ENCODE peak calls at places on chromosomes 5 and 9, in six cellular contexts. P is HCT116, X is H1, F is GM12878, A is WTC11, Z is HepG2. K is an unnamed sample.

GRCh38 chr9:117247271-117247670 is 167.6 kb downstream of the ASTN2 start:
- DNase-seq in A (no peak), X (no peak), Z (peak), F (no peak), P (no peak), K (no peak)

GRCh38 chr9:37451628-37452027 is 13.6 kb downstream of the ZBTB5 start:
- DNase-seq in X (no peak), Z (no peak), P (no peak), A (no peak), F (no peak), K (no peak)

GRCh38 chr5:132362086-132362485 is 7.4 kb upstream of the SLC22A5 start:
- DNase-seq in Z (no peak), A (no peak), X (no peak), F (no peak), P (no peak), K (no peak)

GRCh38 chr9:4105183-4105582 is 194.7 kb downstream of the GLIS3 start:
- DNase-seq in A (no peak), F (no peak), P (no peak), Z (no peak), X (no peak), K (no peak)

GRCh38 chr9:93659837-93660177 is 83.4 kb downstream of the PHF2 start:
- DNase-seq in P (no peak), Z (no peak), A (no peak), X (no peak), F (no peak), K (no peak)

GRCh38 chr9:34684145-34684544 is 6.9 kb downstream of the CCL19 start:
- DNase-seq in F (no peak), P (no peak), Z (no peak), X (no peak), A (no peak), K (no peak)

GRCh38 chr9:108272350-108272899 is 583.4 kb downstream of the ACTL7B start:
- DNase-seq in F (no peak), X (no peak), P (peak), A (peak), Z (peak), K (peak)

GRCh38 chr9:101628173-101628572 is 33.4 kb upstream of the PPP3R2 start:
- DNase-seq in F (no peak), Z (no peak), A (no peak), P (no peak), X (no peak), K (no peak)

GRCh38 chr5:61450880-61451279 is 118.8 kb downstream of the ZSWIM6 start:
- DNase-seq in A (no peak), P (peak), F (no peak), X (no peak), Z (no peak), K (no peak)

DNA sequence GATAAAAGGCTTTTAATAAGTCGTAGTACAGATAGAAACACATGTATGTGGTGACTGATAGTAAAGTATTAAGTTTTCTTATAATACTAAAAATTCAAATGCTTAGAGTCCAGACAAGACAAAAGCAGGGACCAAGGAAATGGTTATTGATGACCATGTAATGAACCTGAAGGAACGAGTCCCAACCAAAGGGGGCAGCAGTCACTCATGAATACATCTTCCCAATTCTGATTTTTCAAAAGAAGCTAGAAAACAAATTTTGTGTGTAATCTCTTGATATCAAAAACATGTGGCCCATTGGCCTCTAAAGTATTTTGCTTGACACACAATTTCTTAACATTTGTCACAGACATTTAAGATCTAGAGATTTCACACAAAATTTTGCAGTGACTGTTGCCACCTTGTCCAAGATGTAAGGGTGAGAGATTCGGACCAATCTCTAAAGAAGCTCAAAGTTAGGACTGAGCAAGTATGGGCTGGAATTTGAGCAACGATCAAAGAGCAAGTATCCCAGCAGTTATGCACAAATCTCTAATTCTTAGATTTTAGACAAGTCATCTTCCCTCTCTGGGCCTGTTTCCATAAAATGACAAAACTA is 66.8 kb downstream of the ARL15 start:
- DNase-seq in A (no peak), P (peak), Z (peak), X (no peak), F (no peak), K (peak)
- TF ChIP-seq ATF3 in A (no peak), P (no peak), Z (no peak), X (no peak), F (no peak), K (no peak)

GRCh38 chr9:133269537-133270357 is 5.3 kb downstream of the ABO start:
- DNase-seq in F (no peak), A (no peak), P (no peak), Z (no peak), X (no peak), K (no peak)
- TF ChIP-seq ATF3 in F (no peak), A (no peak), P (no peak), Z (no peak), X (no peak), K (no peak)

GRCh38 chr9:21402387-21403247 is 6.3 kb upstream of the IFNA8 start:
- DNase-seq in Z (no peak), X (no peak), P (no peak), F (no peak), A (peak), K (no peak)
- TF ChIP-seq ATF3 in Z (no peak), X (no peak), P (no peak), F (no peak), A (no peak), K (no peak)

GRCh38 chr5:150182774-150183173 is 7.1 kb upstream of the SLC6A7 start:
- DNase-seq in Z (no peak), X (no peak), A (no peak), F (no peak), P (no peak), K (no peak)
- TF ChIP-seq ATF3 in Z (no peak), X (no peak), A (no peak), F (no peak), P (no peak), K (no peak)

DNA sequence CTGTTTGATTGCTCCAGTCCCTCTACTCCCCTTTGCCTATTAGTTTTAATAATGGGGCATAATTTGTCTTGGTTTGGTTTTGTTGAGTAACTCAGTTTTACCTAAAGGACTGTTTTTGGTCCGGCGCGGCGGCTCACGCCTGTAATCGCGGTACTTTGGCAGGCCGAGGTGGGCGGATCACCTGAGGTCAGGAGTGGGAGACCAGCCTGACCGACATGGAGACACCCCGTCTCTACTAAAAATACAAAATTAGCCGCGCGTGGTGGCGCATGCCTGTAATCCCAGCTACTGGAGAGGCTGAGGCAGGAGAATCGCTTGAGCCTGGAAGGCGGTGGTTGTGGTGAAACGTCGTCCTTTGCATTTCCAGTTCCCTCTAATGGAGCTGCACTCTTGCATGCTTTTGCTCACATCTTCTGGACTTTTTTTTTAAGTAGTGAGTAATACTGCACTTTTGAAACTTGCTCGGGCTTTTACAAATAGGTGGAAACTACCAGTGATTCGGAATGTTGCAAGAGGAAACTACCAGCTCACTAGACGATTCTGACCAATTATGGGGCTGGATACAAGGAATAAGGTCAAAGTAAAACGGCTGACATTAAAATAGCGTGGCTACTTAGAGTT is 721 bp upstream of the MAML1 start:
- DNase-seq in P (no peak), F (peak), Z (peak), A (peak), X (no peak), K (no peak)
- TF ChIP-seq ATF3 in P (no peak), F (no peak), Z (no peak), A (no peak), X (no peak), K (no peak)

DNA sequence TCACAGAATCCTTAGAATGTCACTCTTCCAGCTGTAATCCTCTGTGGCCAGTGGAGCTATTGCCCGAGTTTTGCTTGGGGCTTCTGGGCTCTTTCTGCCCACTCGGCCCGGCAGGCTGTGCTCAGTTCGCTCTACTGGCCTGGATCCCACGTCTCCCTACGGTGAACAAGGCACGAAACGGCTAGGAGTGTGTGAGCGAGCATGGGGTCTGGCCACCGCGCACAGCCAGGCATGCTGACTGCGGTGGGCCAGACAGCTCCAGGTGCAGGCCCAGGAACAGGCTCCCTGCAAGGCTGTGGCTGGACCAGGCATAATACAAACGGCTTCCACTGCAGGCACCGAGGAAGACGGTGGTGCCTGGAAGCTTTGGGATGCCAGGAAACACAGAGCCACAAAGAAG is 2035.5 kb upstream of the ACO1 start:
- DNase-seq in X (no peak), Z (no peak), F (no peak), A (no peak), P (no peak), K (no peak)
- TF ChIP-seq ATF3 in X (no peak), Z (no peak), F (no peak), A (no peak), P (no peak), K (no peak)

DNA sequence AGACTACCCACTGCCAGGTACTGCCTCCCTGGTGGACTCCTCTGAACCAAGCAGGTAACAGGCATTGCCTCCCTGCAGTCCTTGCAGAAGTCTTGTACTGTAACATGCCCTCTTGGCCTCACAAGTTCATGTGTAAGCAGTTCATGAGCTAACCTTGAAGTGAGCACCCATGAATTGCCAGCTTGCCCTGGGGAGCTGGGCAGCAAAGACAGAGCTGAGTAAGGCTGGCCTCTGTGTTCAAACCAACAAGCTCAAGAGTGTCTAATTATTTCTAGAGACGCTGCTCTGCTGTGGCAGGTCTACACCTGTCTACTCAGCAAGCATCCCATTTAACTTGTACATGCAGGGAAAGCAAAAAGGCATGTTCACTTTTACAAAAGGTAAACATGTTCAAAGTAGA is 113.5 kb downstream of the FEM1C start:
- DNase-seq in X (no peak), F (no peak), P (no peak), Z (no peak), A (no peak), K (no peak)
- TF ChIP-seq ATF3 in X (no peak), F (no peak), P (no peak), Z (no peak), A (no peak), K (no peak)

GRCh38 chr5:81207009-81207408 is 26.1 kb upstream of the CKMT2 start:
- DNase-seq in A (peak), P (no peak), X (no peak), Z (no peak), F (no peak), K (peak)

GRCh38 chr5:81209869-81210268 is 23.3 kb upstream of the CKMT2 start:
- DNase-seq in Z (no peak), A (no peak), P (no peak), F (no peak), X (no peak), K (no peak)

GRCh38 chr5:81209386-81209785 is 23.7 kb upstream of the CKMT2 start:
- DNase-seq in P (no peak), X (no peak), Z (no peak), A (no peak), F (no peak), K (no peak)

GRCh38 chr5:81212211-81212687 is 20.9 kb upstream of the CKMT2 start:
- DNase-seq in X (no peak), A (no peak), Z (no peak), P (no peak), F (peak), K (no peak)

GRCh38 chr5:81208904-81209303 is 24.2 kb upstream of the CKMT2 start:
- DNase-seq in A (no peak), F (no peak), X (no peak), P (no peak), Z (no peak), K (no peak)
- TF ChIP-seq ATF3 in A (no peak), F (no peak), X (no peak), P (no peak), Z (no peak), K (no peak)

GRCh38 chr9:2336055-2336454 is 285.5 kb upstream of the VLDLR start:
- DNase-seq in X (no peak), Z (no peak), A (no peak), F (no peak), P (no peak), K (no peak)
- TF ChIP-seq ATF3 in X (no peak), Z (no peak), A (no peak), F (no peak), P (no peak), K (no peak)

K was measured in K562.